ENCODE peak calls at places on chromosomes 12 and 14, in four cellular contexts. Z, W, M and R are unnamed samples.

GRCh38 chr14:70871863-70872677 is 35.2 kb upstream of the PCNX1 start:
- DNase-seq in Z (no peak), W (no peak), M (no peak), R (no peak)

GRCh38 chr12:125503128-125503527 is 437.9 kb downstream of the AACS start:
- DNase-seq in Z (no peak), W (no peak), M (no peak), R (no peak)

GRCh38 chr12:2051700-2052625 is 824 bp upstream of the CACNA1C start:
- DNase-seq in Z (no peak), W (no peak), M (no peak), R (no peak)

GRCh38 chr12:123142948-123143752 is 7.7 kb downstream of the PITPNM2 start:
- DNase-seq in Z (peak; percentile 66), W (no peak), M (peak; percentile 44), R (no peak)

GRCh38 chr12:45966486-45966885 is 23.9 kb downstream of the SCAF11 start:
- DNase-seq in Z (peak; percentile 11), W (no peak), M (no peak), R (no peak)

GRCh38 chr12:69070319-69071090 is 137.5 kb upstream of the CPM start:
- DNase-seq in Z (peak; percentile 56), W (no peak), M (peak; percentile 61), R (peak; percentile 69)

GRCh38 chr14:69191340-69192111 is at the start of gene EXD2:
- DNase-seq in Z (peak; percentile 87), W (peak; percentile 61), M (peak; percentile 89), R (peak; percentile 91)

GRCh38 chr14:102893452-102893851 is 29.0 kb upstream of the AMN start:
- DNase-seq in Z (no peak), W (peak; percentile 17), M (no peak), R (no peak)

DNA sequence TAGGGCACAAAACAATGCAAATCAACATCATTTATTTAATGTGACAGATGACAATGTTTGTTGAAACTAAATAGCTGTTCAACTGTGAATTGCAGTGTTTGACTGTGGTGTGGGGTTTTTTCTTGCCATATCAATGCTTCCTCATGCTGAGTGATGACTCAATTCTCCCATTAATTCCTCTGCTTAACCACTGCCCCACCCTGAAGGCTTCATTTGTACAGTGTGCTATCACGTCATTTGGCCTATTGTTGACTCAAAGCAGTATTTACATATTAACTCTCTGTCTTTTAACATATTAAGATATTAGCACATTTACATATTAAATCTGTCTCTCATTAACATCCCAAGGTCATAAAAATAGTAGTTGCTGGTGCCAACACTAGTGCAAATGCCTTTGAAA is 164.8 kb upstream of the NRXN3 start:
- DNase-seq in Z (no peak), W (peak; percentile 51), M (peak; percentile 32), R (no peak)
- TF ChIP-seq ETV6 in Z (no peak), W (no peak), M (no peak), R (no peak)

GRCh38 chr12:49033611-49034286 is 15.2 kb upstream of the PRKAG1 start:
- DNase-seq in Z (no peak), W (no peak), M (no peak), R (no peak)

GRCh38 chr12:49037947-49038237 is 19.3 kb upstream of the PRKAG1 start:
- DNase-seq in Z (no peak), W (no peak), M (no peak), R (no peak)

GRCh38 chr12:49037111-49037946 is 18.8 kb upstream of the PRKAG1 start:
- DNase-seq in Z (no peak), W (no peak), M (no peak), R (no peak)

GRCh38 chr12:49034287-49034622 is 15.7 kb upstream of the PRKAG1 start:
- DNase-seq in Z (no peak), W (no peak), M (no peak), R (no peak)

GRCh38 chr12:49036029-49036428 is 17.5 kb upstream of the PRKAG1 start:
- DNase-seq in Z (no peak), W (no peak), M (no peak), R (no peak)
- TF ChIP-seq SP1 in Z (no peak), W (no peak), M (no peak), R (no peak)

GRCh38 chr12:60257063-60257462 is 661.2 kb downstream of the SLC16A7 start:
- DNase-seq in Z (peak; percentile 17), W (no peak), M (peak; percentile 11), R (no peak)
- TF ChIP-seq ETV6 in Z (no peak), W (no peak), M (no peak), R (no peak)

DNA sequence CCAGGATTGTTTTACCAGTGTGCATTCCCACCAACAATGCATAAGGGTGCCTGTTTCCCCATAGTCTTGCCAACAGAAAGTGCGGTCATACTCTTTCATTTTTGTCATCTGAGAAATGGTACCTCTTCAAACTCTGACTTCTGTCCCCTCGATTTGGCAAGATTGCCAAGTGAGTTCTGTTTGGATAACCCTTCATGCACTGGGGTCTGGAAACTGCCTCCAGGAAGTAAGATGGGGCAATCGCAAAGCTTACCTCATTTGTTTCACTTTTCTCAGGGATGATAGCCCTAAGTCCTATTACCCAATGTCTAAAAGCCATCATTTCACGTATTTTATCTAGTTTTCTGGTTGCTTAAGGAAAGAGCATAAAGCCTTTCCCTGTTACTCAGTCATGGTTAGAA is 28.6 kb upstream of the NR1H4 start:
- DNase-seq in Z (peak; percentile 85), W (no peak), M (no peak), R (no peak)
- TF ChIP-seq SP1 in Z (no peak), W (no peak), M (no peak), R (no peak)